ENCODE peak calls at places on chromosomes 1 and 21, in six cellular contexts. One of them, this sample, is unnamed.

GRCh38 chr1:24426738-24427468 is 11.3 kb downstream of the NIPAL3 start:
- DNase-seq in psoas muscle: no peak
- DNase-seq in breast epithelium: no peak
- DNase-seq in cardiac muscle cell: no peak
- DNase-seq in right lobe of liver: no peak
- DNase-seq in tibial artery: no peak
- DNase-seq in this sample: no peak

GRCh38 chr1:167161242-167161641 is 59.4 kb upstream of the POU2F1 start:
- DNase-seq in cardiac muscle cell: no peak
- DNase-seq in right lobe of liver: no peak
- DNase-seq in breast epithelium: no peak
- DNase-seq in psoas muscle: no peak
- DNase-seq in tibial artery: no peak
- DNase-seq in this sample: no peak

GRCh38 chr1:148353461-148354283 is 129.4 kb downstream of the PPIAL4G start:
- DNase-seq in cardiac muscle cell: no peak
- DNase-seq in tibial artery: no peak
- DNase-seq in psoas muscle: no peak
- DNase-seq in right lobe of liver: no peak
- DNase-seq in breast epithelium: no peak
- DNase-seq in this sample: no peak

GRCh38 chr1:63063367-63063766 is 259.0 kb upstream of the FOXD3 start:
- DNase-seq in right lobe of liver: no peak
- DNase-seq in tibial artery: no peak
- DNase-seq in psoas muscle: no peak
- DNase-seq in breast epithelium: no peak
- DNase-seq in cardiac muscle cell: no peak
- DNase-seq in this sample: no peak

GRCh38 chr1:201032408-201032807 is 8.9 kb upstream of the KIF21B start:
- DNase-seq in psoas muscle: no peak
- DNase-seq in breast epithelium: no peak
- DNase-seq in right lobe of liver: no peak
- DNase-seq in cardiac muscle cell: no peak
- DNase-seq in tibial artery: no peak
- DNase-seq in this sample: no peak

GRCh38 chr1:40784141-40784770 is 669 bp downstream of the KCNQ4 start:
- DNase-seq in cardiac muscle cell: peak
- DNase-seq in breast epithelium: no peak
- DNase-seq in tibial artery: no peak
- DNase-seq in psoas muscle: peak
- DNase-seq in right lobe of liver: peak
- DNase-seq in this sample: peak

GRCh38 chr1:50921029-50921428 is 39.0 kb downstream of the FAF1 start:
- DNase-seq in breast epithelium: no peak
- DNase-seq in right lobe of liver: no peak
- DNase-seq in cardiac muscle cell: no peak
- DNase-seq in tibial artery: no peak
- DNase-seq in psoas muscle: no peak
- DNase-seq in this sample: no peak

GRCh38 chr21:17523007-17523451 is 10.2 kb downstream of the CXADR start:
- DNase-seq in cardiac muscle cell: no peak
- DNase-seq in breast epithelium: no peak
- DNase-seq in psoas muscle: no peak
- DNase-seq in tibial artery: no peak
- DNase-seq in right lobe of liver: no peak
- DNase-seq in this sample: no peak

GRCh38 chr1:116987256-116987555 is 14.4 kb upstream of the CD101 start:
- DNase-seq in breast epithelium: no peak
- DNase-seq in tibial artery: no peak
- DNase-seq in right lobe of liver: no peak
- DNase-seq in cardiac muscle cell: no peak
- DNase-seq in psoas muscle: no peak
- DNase-seq in this sample: peak

GRCh38 chr1:198657550-198658064 is 18.8 kb downstream of the PTPRC start:
- DNase-seq in cardiac muscle cell: no peak
- DNase-seq in breast epithelium: no peak
- DNase-seq in right lobe of liver: no peak
- DNase-seq in psoas muscle: no peak
- DNase-seq in tibial artery: no peak
- DNase-seq in this sample: no peak

GRCh38 chr1:160094806-160095205 is 3.6 kb downstream of the IGSF8 start:
- DNase-seq in right lobe of liver: no peak
- DNase-seq in psoas muscle: no peak
- DNase-seq in breast epithelium: no peak
- DNase-seq in tibial artery: no peak
- DNase-seq in cardiac muscle cell: no peak
- DNase-seq in this sample: no peak
- H3K27ac ChIP-seq in right lobe of liver: peak
- H3K27ac ChIP-seq in psoas muscle: no peak
- H3K27ac ChIP-seq in breast epithelium: peak
- H3K27ac ChIP-seq in tibial artery: no peak
- H3K27ac ChIP-seq in cardiac muscle cell: no peak
- H3K27ac ChIP-seq in this sample: no peak

GRCh38 chr1:66384258-66384657 is 149.7 kb upstream of the SGIP1 start:
- DNase-seq in breast epithelium: no peak
- DNase-seq in cardiac muscle cell: no peak
- DNase-seq in tibial artery: no peak
- DNase-seq in psoas muscle: no peak
- DNase-seq in right lobe of liver: no peak
- DNase-seq in this sample: no peak

GRCh38 chr1:66383602-66384001 is 150.4 kb upstream of the SGIP1 start:
- DNase-seq in right lobe of liver: no peak
- DNase-seq in cardiac muscle cell: no peak
- DNase-seq in breast epithelium: no peak
- DNase-seq in psoas muscle: no peak
- DNase-seq in tibial artery: no peak
- DNase-seq in this sample: no peak

GRCh38 chr1:66381626-66382275 is 152.2 kb upstream of the SGIP1 start:
- DNase-seq in cardiac muscle cell: no peak
- DNase-seq in tibial artery: no peak
- DNase-seq in breast epithelium: no peak
- DNase-seq in right lobe of liver: no peak
- DNase-seq in psoas muscle: no peak
- DNase-seq in this sample: no peak

GRCh38 chr1:66380452-66381212 is 153.3 kb upstream of the SGIP1 start:
- DNase-seq in right lobe of liver: no peak
- DNase-seq in cardiac muscle cell: no peak
- DNase-seq in breast epithelium: peak
- DNase-seq in psoas muscle: no peak
- DNase-seq in tibial artery: no peak
- DNase-seq in this sample: no peak

DNA sequence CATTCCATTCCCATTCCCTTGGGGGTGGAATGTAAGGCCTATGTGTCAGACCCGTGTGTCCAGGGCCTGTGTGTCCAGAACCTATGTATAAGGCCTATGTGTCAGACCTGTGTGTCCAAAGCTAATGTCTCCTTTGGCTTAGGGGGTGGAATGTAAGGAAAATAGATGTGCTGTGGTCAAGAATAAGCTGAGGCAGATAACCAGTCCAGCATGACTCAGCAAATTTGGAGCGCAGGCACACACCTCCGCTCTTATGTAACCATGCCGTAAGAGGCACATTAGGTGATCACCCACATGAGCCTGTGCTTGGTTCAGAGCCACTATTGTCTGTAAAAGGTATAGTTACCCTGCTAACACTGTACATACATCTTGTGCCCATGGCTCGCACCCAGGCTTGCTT is 150.8 kb upstream of the SGIP1 start:
- DNase-seq in breast epithelium: no peak
- DNase-seq in right lobe of liver: no peak
- DNase-seq in tibial artery: no peak
- DNase-seq in psoas muscle: no peak
- DNase-seq in cardiac muscle cell: no peak
- DNase-seq in this sample: no peak
- H3K27ac ChIP-seq in breast epithelium: no peak
- H3K27ac ChIP-seq in right lobe of liver: no peak
- H3K27ac ChIP-seq in tibial artery: no peak
- H3K27ac ChIP-seq in psoas muscle: no peak
- H3K27ac ChIP-seq in cardiac muscle cell: no peak
- H3K27ac ChIP-seq in this sample: no peak

GRCh38 chr1:234540404-234540762 is 61.4 kb upstream of the TARBP1 start:
- DNase-seq in tibial artery: no peak
- DNase-seq in breast epithelium: no peak
- DNase-seq in right lobe of liver: no peak
- DNase-seq in psoas muscle: no peak
- DNase-seq in cardiac muscle cell: no peak
- DNase-seq in this sample: no peak

GRCh38 chr1:234538062-234538731 is 59.2 kb upstream of the TARBP1 start:
- DNase-seq in breast epithelium: no peak
- DNase-seq in right lobe of liver: peak
- DNase-seq in psoas muscle: no peak
- DNase-seq in cardiac muscle cell: no peak
- DNase-seq in tibial artery: no peak
- DNase-seq in this sample: no peak

GRCh38 chr1:234541281-234541975 is 62.4 kb upstream of the TARBP1 start:
- DNase-seq in cardiac muscle cell: no peak
- DNase-seq in right lobe of liver: no peak
- DNase-seq in breast epithelium: no peak
- DNase-seq in psoas muscle: no peak
- DNase-seq in tibial artery: no peak
- DNase-seq in this sample: no peak

GRCh38 chr1:234538930-234539649 is 60.1 kb upstream of the TARBP1 start:
- DNase-seq in right lobe of liver: no peak
- DNase-seq in cardiac muscle cell: peak
- DNase-seq in tibial artery: peak
- DNase-seq in psoas muscle: peak
- DNase-seq in breast epithelium: peak
- DNase-seq in this sample: no peak

DNA sequence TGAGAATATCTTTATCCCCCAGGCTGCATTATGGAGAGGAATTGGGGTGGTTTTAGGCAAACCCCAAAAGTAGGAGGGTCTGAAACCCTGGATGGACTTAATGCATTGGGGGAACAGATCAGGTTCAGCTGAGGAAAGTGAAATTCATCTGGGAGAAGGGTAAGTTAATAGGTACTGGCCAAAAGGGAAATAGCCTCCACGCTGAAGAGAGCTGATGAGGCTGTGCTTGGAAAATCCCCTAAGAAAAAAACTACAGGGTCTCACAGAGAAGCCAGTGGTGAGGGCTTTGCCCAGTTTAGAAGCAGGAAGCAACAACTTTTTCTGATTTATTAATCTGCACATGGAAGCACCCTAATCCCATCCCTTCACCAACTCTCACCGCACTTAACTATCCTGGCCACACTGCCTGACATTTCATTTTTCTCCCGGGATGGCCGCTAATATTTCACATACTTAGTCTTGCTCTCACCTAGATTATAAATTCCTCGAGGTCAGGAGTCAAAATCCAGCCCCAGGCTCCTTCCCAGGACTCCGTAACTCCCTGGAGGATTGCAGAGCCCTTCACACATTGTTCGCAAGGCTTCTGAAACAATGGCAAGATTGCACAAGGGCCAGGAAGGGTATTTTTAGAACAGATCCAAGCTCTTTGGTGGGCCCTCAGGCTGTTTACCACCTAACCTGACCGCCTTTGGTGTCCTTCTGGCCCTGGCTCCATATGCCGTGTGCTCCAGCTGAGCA is 60.9 kb upstream of the TARBP1 start:
- DNase-seq in right lobe of liver: no peak
- DNase-seq in breast epithelium: no peak
- DNase-seq in psoas muscle: no peak
- DNase-seq in cardiac muscle cell: no peak
- DNase-seq in tibial artery: no peak
- DNase-seq in this sample: no peak
- H3K27ac ChIP-seq in right lobe of liver: peak
- H3K27ac ChIP-seq in breast epithelium: peak
- H3K27ac ChIP-seq in psoas muscle: peak
- H3K27ac ChIP-seq in cardiac muscle cell: peak
- H3K27ac ChIP-seq in tibial artery: peak
- H3K27ac ChIP-seq in this sample: no peak

GRCh38 chr1:151830055-151830454 is 1.5 kb downstream of the RORC start:
- DNase-seq in psoas muscle: peak
- DNase-seq in breast epithelium: no peak
- DNase-seq in tibial artery: no peak
- DNase-seq in cardiac muscle cell: no peak
- DNase-seq in right lobe of liver: no peak
- DNase-seq in this sample: no peak

GRCh38 chr1:151833172-151833571 is 1.6 kb upstream of the RORC start:
- DNase-seq in cardiac muscle cell: no peak
- DNase-seq in breast epithelium: no peak
- DNase-seq in right lobe of liver: no peak
- DNase-seq in psoas muscle: no peak
- DNase-seq in tibial artery: no peak
- DNase-seq in this sample: no peak

GRCh38 chr1:151832318-151832984 is 849 bp upstream of the RORC start:
- DNase-seq in tibial artery: no peak
- DNase-seq in cardiac muscle cell: no peak
- DNase-seq in right lobe of liver: peak
- DNase-seq in psoas muscle: peak
- DNase-seq in breast epithelium: peak
- DNase-seq in this sample: peak

GRCh38 chr1:151831256-151831591 is 378 bp downstream of the RORC start:
- DNase-seq in breast epithelium: no peak
- DNase-seq in right lobe of liver: no peak
- DNase-seq in cardiac muscle cell: no peak
- DNase-seq in psoas muscle: no peak
- DNase-seq in tibial artery: no peak
- DNase-seq in this sample: no peak

GRCh38 chr1:151831605-151832004 is at the start of gene RORC:
- DNase-seq in cardiac muscle cell: no peak
- DNase-seq in right lobe of liver: peak
- DNase-seq in breast epithelium: peak
- DNase-seq in psoas muscle: peak
- DNase-seq in tibial artery: no peak
- DNase-seq in this sample: peak
- H3K27ac ChIP-seq in cardiac muscle cell: no peak
- H3K27ac ChIP-seq in right lobe of liver: peak
- H3K27ac ChIP-seq in breast epithelium: peak
- H3K27ac ChIP-seq in psoas muscle: peak
- H3K27ac ChIP-seq in tibial artery: no peak
- H3K27ac ChIP-seq in this sample: peak